ENCODE peak calls at places on chromosomes 3 and 15, in seven cellular contexts. D is OCI-LY7; O is stimulated activated CD4-positive, alpha-beta T cell treated with anti-CD3 and anti-CD28 coated beads, Interleukin-4, amount 100 ng/mL, for 24 hours; R is heart right ventricle; X is NCI-H1105; I is T-helper 1 cell; A is cardiac muscle cell. Q is an unnamed sample.

GRCh38 chr3:60056394-60056793 is 1006.6 kb upstream of the CFAP20DC start:
- DNase-seq in D (no peak), O (no peak), R (no peak), X (no peak), I (no peak), A (no peak), Q (no peak)

GRCh38 chr3:80550154-80550553 is 782.4 kb upstream of the ROBO1 start:
- DNase-seq in D (no peak), O (no peak), R (no peak), X (peak), I (no peak), A (no peak), Q (no peak)

GRCh38 chr15:91548588-91548987 is 304.9 kb upstream of the SLCO3A1 start:
- DNase-seq in D (no peak), O (no peak), R (peak), X (no peak), I (no peak), A (no peak), Q (no peak)

GRCh38 chr3:58666683-58667082 is at the start of gene FAM3D:
- DNase-seq in D (no peak), O (no peak), R (peak), X (no peak), I (no peak), A (no peak), Q (no peak)

GRCh38 chr3:107523361-107524213 is 825 bp downstream of the BBX start:
- DNase-seq in D (peak), O (peak), R (peak), X (peak), I (no peak), A (peak), Q (peak)

GRCh38 chr3:11991751-11992150 is 12.4 kb upstream of the SYN2 start:
- DNase-seq in D (no peak), O (no peak), R (no peak), X (no peak), I (no peak), A (no peak), Q (no peak)

GRCh38 chr3:126245811-126246727 is 65.7 kb upstream of the ALDH1L1 start:
- DNase-seq in D (peak), O (no peak), R (peak), X (peak), I (no peak), A (peak), Q (no peak)

GRCh38 chr15:61401903-61402698 is 173.0 kb upstream of the RORA start:
- DNase-seq in D (no peak), O (no peak), R (no peak), X (no peak), I (no peak), A (no peak), Q (no peak)

GRCh38 chr3:7576506-7576905 is 715.6 kb downstream of the GRM7 start:
- DNase-seq in D (no peak), O (no peak), R (no peak), X (no peak), I (no peak), A (no peak), Q (no peak)

GRCh38 chr3:33132019-33132360 is 18.2 kb downstream of the CRTAP start:
- DNase-seq in D (no peak), O (no peak), R (no peak), X (no peak), I (no peak), A (no peak), Q (no peak)

GRCh38 chr3:175896655-175897054 is 1037.5 kb downstream of the NAALADL2 start:
- DNase-seq in D (no peak), O (no peak), R (no peak), X (no peak), I (no peak), A (no peak), Q (no peak)

GRCh38 chr15:93854088-93854487 is 377.3 kb upstream of the MCTP2 start:
- DNase-seq in D (no peak), O (no peak), R (no peak), X (no peak), I (no peak), A (no peak), Q (no peak)

GRCh38 chr3:7508821-7509220 is 647.9 kb downstream of the GRM7 start:
- DNase-seq in D (no peak), O (no peak), R (no peak), X (no peak), I (no peak), A (no peak), Q (no peak)

GRCh38 chr3:158470944-158471638 is 99.9 kb upstream of the MLF1 start:
- DNase-seq in D (no peak), O (no peak), R (no peak), X (no peak), I (no peak), A (no peak), Q (no peak)

GRCh38 chr3:184656991-184657669 is 54.7 kb downstream of the MAGEF1 start:
- DNase-seq in D (no peak), O (peak), R (no peak), X (no peak), I (no peak), A (no peak), Q (no peak)

GRCh38 chr3:186588619-186589018 is 18.1 kb downstream of the DNAJB11 start:
- DNase-seq in D (no peak), O (no peak), R (no peak), X (no peak), I (no peak), A (no peak), Q (no peak)

GRCh38 chr3:134381836-134382442 is 7.7 kb upstream of the AMOTL2 start:
- DNase-seq in D (no peak), O (no peak), R (no peak), X (no peak), I (no peak), A (no peak), Q (no peak)

GRCh38 chr15:59329091-59329490 is 43.6 kb downstream of the MYO1E start:
- DNase-seq in D (no peak), O (no peak), R (no peak), X (no peak), I (no peak), A (no peak), Q (no peak)

GRCh38 chr3:120258009-120258408 is 27.0 kb downstream of the GPR156 start:
- DNase-seq in D (no peak), O (no peak), R (no peak), X (no peak), I (no peak), A (no peak), Q (no peak)

GRCh38 chr15:62847900-62848489 is 194.6 kb upstream of the TPM1 start:
- DNase-seq in D (peak), O (peak), R (peak), X (no peak), I (no peak), A (peak), Q (no peak)

GRCh38 chr15:99244306-99244705 is 5.1 kb downstream of the TTC23 start:
- DNase-seq in D (no peak), O (no peak), R (no peak), X (no peak), I (no peak), A (no peak), Q (no peak)

GRCh38 chr15:39657714-39658113 is 76.8 kb downstream of the THBS1 start:
- DNase-seq in D (no peak), O (no peak), R (no peak), X (no peak), I (no peak), A (no peak), Q (no peak)

GRCh38 chr3:65876028-65876420 is 162.7 kb downstream of the MAGI1 start:
- DNase-seq in D (no peak), O (no peak), R (no peak), X (no peak), I (no peak), A (no peak), Q (no peak)

GRCh38 chr3:120791958-120792357 is 49.4 kb downstream of the GTF2E1 start:
- DNase-seq in D (no peak), O (no peak), R (no peak), X (no peak), I (no peak), A (no peak), Q (no peak)

GRCh38 chr3:155555479-155556065 is 189.3 kb downstream of the PLCH1 start:
- DNase-seq in D (no peak), O (no peak), R (no peak), X (no peak), I (no peak), A (no peak), Q (no peak)

GRCh38 chr15:64438653-64439447 is 21.5 kb upstream of the ZNF609 start:
- DNase-seq in D (no peak), O (no peak), R (no peak), X (no peak), I (no peak), A (no peak), Q (no peak)

GRCh38 chr3:172515130-172515918 is 7.9 kb downstream of the TNFSF10 start:
- DNase-seq in D (no peak), O (no peak), R (no peak), X (no peak), I (no peak), A (no peak), Q (no peak)

GRCh38 chr3:108806316-108806715 is 16.3 kb upstream of the TRAT1 start:
- DNase-seq in D (no peak), O (no peak), R (no peak), X (no peak), I (no peak), A (no peak), Q (peak)

GRCh38 chr3:46934508-46935167 is 41.9 kb downstream of the CCDC12 start:
- DNase-seq in D (no peak), O (no peak), R (peak), X (no peak), I (no peak), A (peak), Q (no peak)